ENCODE peak calls at places on chromosomes 3 and 15, in four cellular contexts. E, T, W and I are unnamed samples.

GRCh38 chr15:24857777-24858176 is 97.0 kb upstream of the SNRPN start:
- DNase-seq in E (no peak), T (no peak), W (no peak), I (no peak)

GRCh38 chr3:109773006-109773405 is 435.7 kb upstream of the DPPA4 start:
- DNase-seq in E (no peak), T (no peak), W (no peak), I (no peak)

GRCh38 chr15:26731965-26732364 is 40.9 kb downstream of the GABRB3 start:
- DNase-seq in E (no peak), T (no peak), W (no peak), I (no peak)

GRCh38 chr3:15633159-15633558 is 31.6 kb downstream of the BTD start:
- DNase-seq in E (no peak), T (no peak), W (no peak), I (no peak)

GRCh38 chr15:51760805-51761204 is 9.4 kb downstream of the TMOD2 start:
- DNase-seq in E (no peak), T (no peak), W (no peak), I (no peak)

GRCh38 chr3:12750658-12751071 is 8.4 kb downstream of the TMEM40 start:
- DNase-seq in E (no peak), T (peak; percentile 48), W (no peak), I (no peak)

GRCh38 chr3:128133273-128133883 is 9.8 kb upstream of the RUVBL1 start:
- DNase-seq in E (no peak), T (no peak), W (peak; percentile 44), I (peak; percentile 72)

GRCh38 chr3:30598663-30599545 is 7.5 kb upstream of the TGFBR2 start:
- DNase-seq in E (no peak), T (no peak), W (no peak), I (no peak)

GRCh38 chr3:127754411-127755304 is 67.7 kb downstream of the MGLL start:
- DNase-seq in E (no peak), T (peak; percentile 84), W (no peak), I (no peak)

GRCh38 chr3:137163241-137163916 is 205.6 kb downstream of the IL20RB start:
- DNase-seq in E (no peak), T (no peak), W (peak; percentile 10), I (no peak)

GRCh38 chr3:144282313-144282712 is 310.7 kb downstream of the DIPK2A start:
- DNase-seq in E (no peak), T (no peak), W (no peak), I (no peak)

GRCh38 chr15:39501366-39501765 is 79.5 kb upstream of the THBS1 start:
- DNase-seq in E (no peak), T (no peak), W (no peak), I (no peak)

GRCh38 chr3:172915911-172916514 is 165.5 kb downstream of the ECT2 start:
- DNase-seq in E (no peak), T (no peak), W (no peak), I (no peak)

GRCh38 chr3:54663558-54664114 is 264.2 kb downstream of the LRTM1 start:
- DNase-seq in E (no peak), T (no peak), W (no peak), I (no peak)

GRCh38 chr3:180102134-180102533 is 65.4 kb upstream of the PEX5L start:
- DNase-seq in E (no peak), T (no peak), W (no peak), I (peak; percentile 56)

GRCh38 chr3:4745240-4745620 is 234.0 kb upstream of the BHLHE40 start:
- DNase-seq in E (no peak), T (no peak), W (no peak), I (no peak)

GRCh38 chr3:33360136-33360825 is 79.9 kb downstream of the UBP1 start:
- DNase-seq in E (no peak), T (no peak), W (no peak), I (no peak)

DNA sequence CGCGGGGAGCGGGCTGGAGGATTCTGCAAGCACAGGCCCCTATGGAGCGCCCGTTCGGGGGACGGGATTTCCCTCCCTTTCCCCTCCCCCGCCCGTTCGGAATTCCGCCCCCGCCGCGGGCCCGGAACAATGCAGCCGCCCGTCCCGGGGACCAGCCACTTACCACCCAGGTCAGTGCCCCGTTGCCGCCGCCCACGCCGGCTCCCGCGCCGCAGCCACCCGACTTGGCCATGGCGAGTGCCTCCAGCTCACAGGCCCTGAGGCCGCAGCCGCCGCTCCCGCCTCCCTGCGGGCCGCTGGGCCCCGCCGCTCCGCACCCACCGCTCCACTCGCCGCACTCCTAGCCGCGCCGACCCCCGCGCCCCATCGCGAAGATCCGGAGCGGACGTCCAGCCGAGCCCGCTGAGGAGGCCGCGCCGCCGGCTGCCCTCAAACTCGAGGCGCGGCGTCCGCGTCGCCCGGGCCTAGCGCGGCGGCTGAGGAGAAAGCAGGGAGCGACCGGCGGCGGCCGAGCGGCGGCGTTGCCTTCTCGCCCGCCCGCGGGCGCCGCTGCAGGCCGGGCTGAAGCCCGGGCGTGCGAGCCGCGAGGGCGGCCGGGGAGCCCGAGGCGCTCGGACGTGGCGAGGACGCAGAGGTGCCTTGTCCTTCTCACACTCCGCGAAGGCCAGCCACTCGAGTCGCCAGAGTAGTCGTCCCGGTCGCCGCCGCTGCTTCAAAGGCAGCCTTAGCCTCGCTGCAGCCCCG is 469 bp downstream of the TOP2B start:
- DNase-seq in E (peak; percentile 78), T (no peak), W (peak; percentile 74), I (peak; percentile 70)
- TF ChIP-seq USF1 in E (no peak), T (no peak), W (no peak), I (no peak)

GRCh38 chr3:155019576-155019975 is 60.5 kb upstream of the MME start:
- DNase-seq in E (no peak), T (no peak), W (no peak), I (no peak)

GRCh38 chr3:155022896-155023295 is 57.2 kb upstream of the MME start:
- DNase-seq in E (no peak), T (no peak), W (no peak), I (no peak)

GRCh38 chr3:155018621-155019330 is 61.3 kb upstream of the MME start:
- DNase-seq in E (peak; percentile 20), T (no peak), W (no peak), I (no peak)

GRCh38 chr3:155026999-155027591 is 53.0 kb upstream of the MME start:
- DNase-seq in E (no peak), T (no peak), W (no peak), I (no peak)

DNA sequence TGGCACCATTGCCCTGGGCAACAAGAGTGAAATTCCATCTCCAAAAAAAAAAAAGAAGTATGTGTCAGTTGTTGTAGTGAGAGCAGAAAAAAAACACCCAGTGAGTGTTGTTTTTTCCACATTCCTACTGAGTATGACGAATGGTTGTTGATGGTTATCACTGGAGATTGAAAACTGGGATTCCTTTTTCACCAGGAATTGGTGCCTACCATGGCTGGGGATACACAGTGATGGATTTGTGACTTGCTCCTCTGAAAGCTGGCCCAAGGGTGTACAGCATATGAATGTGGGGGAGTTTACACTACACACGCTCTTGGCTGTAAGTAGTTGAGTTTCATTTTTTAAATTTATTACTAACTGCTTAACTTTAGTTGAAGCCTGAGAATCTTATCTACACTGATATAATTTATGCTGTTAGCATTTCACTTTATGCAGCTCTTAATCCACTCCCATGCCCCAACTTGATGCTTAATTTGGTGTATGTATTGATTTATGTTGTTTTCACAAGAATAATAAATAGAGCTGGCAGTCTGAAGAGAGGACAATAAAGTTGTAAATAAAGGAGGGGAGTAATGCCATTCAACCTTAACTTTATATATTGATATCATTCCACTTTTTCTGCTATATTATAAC is 56.0 kb upstream of the MME start:
- DNase-seq in E (no peak), T (no peak), W (no peak), I (no peak)
- TF ChIP-seq USF1 in E (no peak), T (no peak), W (no peak), I (no peak)

GRCh38 chr3:139430467-139430866 is 41.0 kb upstream of the COPB2 start:
- DNase-seq in E (no peak), T (no peak), W (no peak), I (no peak)
- TF ChIP-seq USF1 in E (no peak), T (no peak), W (no peak), I (no peak)

GRCh38 chr3:161026612-161027217 is 78.4 kb downstream of the B3GALNT1 start:
- DNase-seq in E (no peak), T (no peak), W (no peak), I (no peak)
- TF ChIP-seq USF1 in E (no peak), T (no peak), W (no peak), I (no peak)

GRCh38 chr3:192639987-192640386 is 87.4 kb downstream of the FGF12 start:
- DNase-seq in E (no peak), T (no peak), W (no peak), I (no peak)

GRCh38 chr3:192645437-192645836 is 81.9 kb downstream of the FGF12 start:
- DNase-seq in E (no peak), T (no peak), W (no peak), I (no peak)

GRCh38 chr3:192641911-192642310 is 85.4 kb downstream of the FGF12 start:
- DNase-seq in E (no peak), T (no peak), W (no peak), I (no peak)

GRCh38 chr3:192637803-192638202 is 89.5 kb downstream of the FGF12 start:
- DNase-seq in E (no peak), T (no peak), W (no peak), I (no peak)

DNA sequence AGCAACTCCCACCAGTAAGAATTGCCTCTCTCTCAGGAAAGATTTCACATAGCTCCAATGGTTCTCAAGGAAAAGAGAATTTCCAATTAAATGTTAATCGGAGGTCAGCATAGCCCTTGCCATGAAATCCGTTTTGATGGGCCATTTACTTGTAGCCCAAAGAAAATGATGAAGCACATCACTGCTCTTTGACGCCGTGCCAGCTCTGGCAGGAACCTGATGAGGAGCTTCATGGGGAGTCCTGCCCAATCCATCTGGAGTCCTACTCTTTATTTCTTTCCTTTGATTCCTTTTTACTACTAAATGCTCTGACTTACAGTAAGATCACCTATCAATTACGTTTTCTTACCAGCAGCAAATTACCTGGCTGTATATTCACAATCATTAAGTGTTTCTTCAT is 84.7 kb downstream of the FGF12 start:
- DNase-seq in E (no peak), T (no peak), W (no peak), I (no peak)
- TF ChIP-seq USF1 in E (no peak), T (no peak), W (no peak), I (no peak)

GRCh38 chr3:76132154-76132470 is 346.8 kb upstream of the ZNF717 start:
- DNase-seq in E (no peak), T (no peak), W (no peak), I (no peak)

GRCh38 chr3:76138921-76139320 is 353.6 kb upstream of the ZNF717 start:
- DNase-seq in E (no peak), T (no peak), W (peak; percentile 23), I (no peak)

GRCh38 chr3:76129441-76129840 is 344.1 kb upstream of the ZNF717 start:
- DNase-seq in E (no peak), T (no peak), W (no peak), I (no peak)

GRCh38 chr3:76131396-76132153 is 346.2 kb upstream of the ZNF717 start:
- DNase-seq in E (no peak), T (no peak), W (no peak), I (no peak)

DNA sequence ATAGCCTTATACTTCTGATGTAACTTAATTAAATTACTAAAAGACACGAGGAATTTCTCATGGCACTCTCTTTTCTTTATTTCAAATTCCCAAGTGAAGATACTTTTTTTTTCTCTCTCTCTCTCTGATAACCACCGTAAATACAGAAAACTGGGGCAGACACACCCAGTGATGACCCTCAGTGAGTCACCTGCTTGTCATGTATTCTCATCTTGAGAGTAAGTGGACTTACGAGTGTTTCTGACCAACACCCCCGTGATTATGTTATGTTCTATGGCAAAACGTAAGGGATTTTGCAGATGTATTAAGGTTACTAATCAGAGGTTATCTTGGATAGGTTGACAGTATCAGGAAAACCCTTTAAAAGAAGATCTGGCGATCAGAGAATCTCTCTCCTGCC is 348.8 kb upstream of the ZNF717 start:
- DNase-seq in E (no peak), T (no peak), W (no peak), I (no peak)
- TF ChIP-seq USF1 in E (no peak), T (no peak), W (no peak), I (no peak)